ENCODE peak calls at places on chromosome 6, in nine cellular contexts. S is Peyer's patch; A is hippocampal formation; Z is Calu3; W is stimulated activated CD8-positive, alpha-beta memory T cell treated with anti-CD3 and anti-CD28 coated beads, Interleukin-4, amount 100 ng/mL, for 4 hours; B is activated CD4-positive, CD25-positive, alpha-beta regulatory T cell; F is RCC 7860; V is cardiac fibroblast; I is coronary artery. X is an unnamed sample.

GRCh38 chr6:15148356-15149058 is 97.4 kb upstream of the JARID2 start:
- DNase-seq in S (no peak), A (no peak), Z (peak), W (no peak), B (no peak), F (peak), V (peak), I (no peak), X (no peak)

GRCh38 chr6:81326856-81327561 is 425.5 kb downstream of the TENT5A start:
- DNase-seq in S (no peak), A (no peak), Z (no peak), W (no peak), B (no peak), F (no peak), V (peak), I (no peak), X (no peak)

GRCh38 chr6:112118034-112118433 is 30.6 kb downstream of the FAM229B start:
- DNase-seq in S (no peak), A (no peak), Z (no peak), W (no peak), B (no peak), F (no peak), V (no peak), I (no peak), X (no peak)

GRCh38 chr6:140078552-140079126 is 704.2 kb upstream of the CITED2 start:
- DNase-seq in S (no peak), A (no peak), Z (no peak), W (no peak), B (no peak), F (peak), V (peak), I (no peak), X (no peak)

GRCh38 chr6:27986928-27987725 is 30.1 kb downstream of the OR2B6 start:
- DNase-seq in S (no peak), A (no peak), Z (no peak), W (no peak), B (no peak), F (no peak), V (peak), I (no peak), X (no peak)

GRCh38 chr6:33508935-33509926 is 54.9 kb downstream of the ZBTB9 start:
- DNase-seq in S (no peak), A (no peak), Z (no peak), W (no peak), B (no peak), F (no peak), V (no peak), I (no peak), X (no peak)

GRCh38 chr6:140319209-140319608 is 944.8 kb upstream of the CITED2 start:
- DNase-seq in S (no peak), A (no peak), Z (no peak), W (no peak), B (no peak), F (peak), V (peak), I (no peak), X (no peak)

GRCh38 chr6:71879016-71879415 is 7.3 kb upstream of the RIMS1 start:
- DNase-seq in S (no peak), A (no peak), Z (no peak), W (no peak), B (no peak), F (no peak), V (peak), I (no peak), X (no peak)

GRCh38 chr6:102154176-102154575 is 760.7 kb downstream of the GRIK2 start:
- DNase-seq in S (no peak), A (no peak), Z (no peak), W (no peak), B (no peak), F (no peak), V (no peak), I (no peak), X (no peak)

X was measured in activated T-helper 1 cell treated with anti-CD3 and anti-CD28 coated beads, Interleukin-2, amount 50 U/mL, for 16 hours.